ENCODE peak calls at places on chromosome 5, in seven cellular contexts. One of them, this sample, is unnamed.

GRCh38 chr5:180314106-180314505 is 22.2 kb upstream of the MAPK9 start:
- DNase-seq in H1: no peak
- DNase-seq in IMR-90: no peak
- DNase-seq in mesendoderm: no peak
- DNase-seq in neuronal stem cell: no peak
- DNase-seq in trophoblast cell: no peak
- DNase-seq in mesenchymal stem cell: no peak
- DNase-seq in this sample: no peak

GRCh38 chr5:156356238-156356637 is 29.3 kb downstream of the SGCD start:
- DNase-seq in IMR-90: peak
- DNase-seq in mesenchymal stem cell: peak
- DNase-seq in H1: no peak
- DNase-seq in neuronal stem cell: no peak
- DNase-seq in mesendoderm: no peak
- DNase-seq in trophoblast cell: no peak
- DNase-seq in this sample: no peak

GRCh38 chr5:174231961-174232487 is 186.5 kb downstream of the NSG2 start:
- DNase-seq in H1: no peak
- DNase-seq in mesenchymal stem cell: no peak
- DNase-seq in trophoblast cell: no peak
- DNase-seq in neuronal stem cell: no peak
- DNase-seq in IMR-90: no peak
- DNase-seq in mesendoderm: no peak
- DNase-seq in this sample: no peak

GRCh38 chr5:171610686-171611085 is 174.9 kb upstream of the SMIM23 start:
- DNase-seq in H1: no peak
- DNase-seq in IMR-90: no peak
- DNase-seq in mesenchymal stem cell: no peak
- DNase-seq in neuronal stem cell: no peak
- DNase-seq in trophoblast cell: no peak
- DNase-seq in mesendoderm: no peak
- DNase-seq in this sample: no peak

GRCh38 chr5:137199966-137200365 is 299.2 kb downstream of the SPOCK1 start:
- DNase-seq in H1: peak
- DNase-seq in neuronal stem cell: no peak
- DNase-seq in mesenchymal stem cell: no peak
- DNase-seq in IMR-90: peak
- DNase-seq in mesendoderm: peak
- DNase-seq in trophoblast cell: no peak
- DNase-seq in this sample: no peak

GRCh38 chr5:96236051-96236450 is 197.0 kb downstream of the PCSK1 start:
- DNase-seq in mesenchymal stem cell: no peak
- DNase-seq in H1: no peak
- DNase-seq in mesendoderm: no peak
- DNase-seq in IMR-90: no peak
- DNase-seq in neuronal stem cell: no peak
- DNase-seq in trophoblast cell: peak
- DNase-seq in this sample: no peak

GRCh38 chr5:10541247-10541646 is 22.6 kb upstream of the ANKRD33B start:
- DNase-seq in mesenchymal stem cell: no peak
- DNase-seq in IMR-90: no peak
- DNase-seq in neuronal stem cell: no peak
- DNase-seq in H1: no peak
- DNase-seq in mesendoderm: no peak
- DNase-seq in trophoblast cell: no peak
- DNase-seq in this sample: no peak

GRCh38 chr5:159727167-159727566 is 189.1 kb upstream of the ADRA1B start:
- DNase-seq in H1: no peak
- DNase-seq in trophoblast cell: no peak
- DNase-seq in mesenchymal stem cell: no peak
- DNase-seq in neuronal stem cell: no peak
- DNase-seq in IMR-90: no peak
- DNase-seq in mesendoderm: peak
- DNase-seq in this sample: peak

GRCh38 chr5:170638051-170638450 is 134.2 kb downstream of the KCNIP1 start:
- DNase-seq in H1: no peak
- DNase-seq in mesendoderm: no peak
- DNase-seq in trophoblast cell: no peak
- DNase-seq in neuronal stem cell: no peak
- DNase-seq in mesenchymal stem cell: no peak
- DNase-seq in IMR-90: no peak
- DNase-seq in this sample: no peak

GRCh38 chr5:14901462-14902051 is 30.0 kb upstream of the ANKH start:
- DNase-seq in mesenchymal stem cell: peak
- DNase-seq in IMR-90: peak
- DNase-seq in neuronal stem cell: no peak
- DNase-seq in trophoblast cell: peak
- DNase-seq in H1: no peak
- DNase-seq in mesendoderm: peak
- DNase-seq in this sample: no peak

GRCh38 chr5:148788636-148789035 is 37.8 kb upstream of the ADRB2 start:
- DNase-seq in IMR-90: peak
- DNase-seq in trophoblast cell: no peak
- DNase-seq in mesendoderm: peak
- DNase-seq in neuronal stem cell: no peak
- DNase-seq in mesenchymal stem cell: peak
- DNase-seq in H1: no peak
- DNase-seq in this sample: no peak

GRCh38 chr5:148781771-148782170 is 44.6 kb upstream of the ADRB2 start:
- DNase-seq in mesenchymal stem cell: no peak
- DNase-seq in neuronal stem cell: no peak
- DNase-seq in mesendoderm: no peak
- DNase-seq in IMR-90: no peak
- DNase-seq in trophoblast cell: no peak
- DNase-seq in H1: no peak
- DNase-seq in this sample: no peak

GRCh38 chr5:148790545-148791333 is 35.7 kb upstream of the ADRB2 start:
- DNase-seq in neuronal stem cell: no peak
- DNase-seq in IMR-90: no peak
- DNase-seq in trophoblast cell: no peak
- DNase-seq in mesenchymal stem cell: no peak
- DNase-seq in H1: no peak
- DNase-seq in mesendoderm: no peak
- DNase-seq in this sample: no peak

GRCh38 chr5:148785223-148785622 is 41.2 kb upstream of the ADRB2 start:
- DNase-seq in mesenchymal stem cell: no peak
- DNase-seq in trophoblast cell: no peak
- DNase-seq in mesendoderm: no peak
- DNase-seq in neuronal stem cell: no peak
- DNase-seq in H1: no peak
- DNase-seq in IMR-90: no peak
- DNase-seq in this sample: no peak

DNA sequence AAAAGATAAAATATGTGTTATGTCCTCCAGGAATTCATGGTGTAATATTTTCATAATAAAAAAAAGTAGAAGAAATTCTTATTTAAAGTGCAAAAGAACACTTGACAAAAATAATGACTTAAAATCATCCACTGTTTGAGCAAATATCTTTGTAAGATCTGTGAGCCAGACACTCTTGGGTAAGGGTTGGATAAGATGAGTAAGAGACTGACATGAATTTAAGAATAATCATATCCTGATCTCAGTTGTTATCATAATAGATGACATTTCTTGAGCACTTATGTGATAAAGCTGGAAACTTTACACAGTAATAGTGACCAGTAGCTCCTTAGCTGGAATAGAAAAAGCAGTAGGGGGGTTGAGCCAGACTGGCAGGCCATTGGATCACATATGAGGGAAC is 40.0 kb upstream of the ADRB2 start:
- DNase-seq in mesenchymal stem cell: peak
- DNase-seq in H1: no peak
- DNase-seq in neuronal stem cell: no peak
- DNase-seq in IMR-90: peak
- DNase-seq in trophoblast cell: no peak
- DNase-seq in mesendoderm: no peak
- DNase-seq in this sample: no peak
- H2BK120ac ChIP-seq in mesenchymal stem cell: no peak
- H2BK120ac ChIP-seq in H1: no peak
- H2BK120ac ChIP-seq in neuronal stem cell: no peak
- H2BK120ac ChIP-seq in IMR-90: no peak
- H2BK120ac ChIP-seq in trophoblast cell: no peak
- H2BK120ac ChIP-seq in mesendoderm: no peak
- H2BK120ac ChIP-seq in this sample: no peak

GRCh38 chr5:121006206-121006605 is 542.1 kb downstream of the PRR16 start:
- DNase-seq in H1: no peak
- DNase-seq in mesenchymal stem cell: no peak
- DNase-seq in mesendoderm: no peak
- DNase-seq in IMR-90: peak
- DNase-seq in trophoblast cell: peak
- DNase-seq in neuronal stem cell: no peak
- DNase-seq in this sample: no peak
- H3K23ac ChIP-seq in H1: no peak
- H3K23ac ChIP-seq in mesenchymal stem cell: no peak
- H3K23ac ChIP-seq in mesendoderm: no peak
- H3K23ac ChIP-seq in IMR-90: no peak
- H3K23ac ChIP-seq in trophoblast cell: no peak
- H3K23ac ChIP-seq in neuronal stem cell: no peak
- H3K23ac ChIP-seq in this sample: no peak

GRCh38 chr5:176474476-176474875 is 26.3 kb downstream of the FAF2 start:
- DNase-seq in H1: no peak
- DNase-seq in mesenchymal stem cell: peak
- DNase-seq in IMR-90: peak
- DNase-seq in mesendoderm: no peak
- DNase-seq in trophoblast cell: no peak
- DNase-seq in neuronal stem cell: no peak
- DNase-seq in this sample: no peak
- H2BK120ac ChIP-seq in H1: no peak
- H2BK120ac ChIP-seq in mesenchymal stem cell: no peak
- H2BK120ac ChIP-seq in IMR-90: no peak
- H2BK120ac ChIP-seq in mesendoderm: no peak
- H2BK120ac ChIP-seq in trophoblast cell: no peak
- H2BK120ac ChIP-seq in neuronal stem cell: no peak
- H2BK120ac ChIP-seq in this sample: no peak

GRCh38 chr5:44320188-44320587 is 69.0 kb downstream of the FGF10 start:
- DNase-seq in IMR-90: no peak
- DNase-seq in trophoblast cell: no peak
- DNase-seq in mesenchymal stem cell: no peak
- DNase-seq in mesendoderm: no peak
- DNase-seq in H1: no peak
- DNase-seq in neuronal stem cell: no peak
- DNase-seq in this sample: no peak
- H3K23ac ChIP-seq in IMR-90: no peak
- H3K23ac ChIP-seq in trophoblast cell: no peak
- H3K23ac ChIP-seq in mesenchymal stem cell: no peak
- H3K23ac ChIP-seq in mesendoderm: no peak
- H3K23ac ChIP-seq in H1: no peak
- H3K23ac ChIP-seq in neuronal stem cell: no peak
- H3K23ac ChIP-seq in this sample: no peak

GRCh38 chr5:81783401-81783800 is 32.5 kb upstream of the SSBP2 start:
- DNase-seq in mesendoderm: no peak
- DNase-seq in neuronal stem cell: no peak
- DNase-seq in mesenchymal stem cell: no peak
- DNase-seq in trophoblast cell: no peak
- DNase-seq in IMR-90: no peak
- DNase-seq in H1: no peak
- DNase-seq in this sample: no peak
- H2BK120ac ChIP-seq in mesendoderm: no peak
- H2BK120ac ChIP-seq in neuronal stem cell: no peak
- H2BK120ac ChIP-seq in mesenchymal stem cell: no peak
- H2BK120ac ChIP-seq in trophoblast cell: no peak
- H2BK120ac ChIP-seq in IMR-90: no peak
- H2BK120ac ChIP-seq in H1: no peak
- H2BK120ac ChIP-seq in this sample: no peak